ENCODE peak calls at places on chromosomes 12 and 14, in four cellular contexts. One of them, this sample, is unnamed.
A peak's percentile ranks its signal among the peaks of the same experiment; 100 is the strongest.

GRCh38 chr14:37340353-37340752 is 142.6 kb downstream of the MIPOL1 start:
- DNase-seq in H1: no peak
- DNase-seq in HepG2: peak; percentile 39
- DNase-seq in K562: no peak
- DNase-seq in this sample: no peak

GRCh38 chr14:75711796-75712211 is 50.8 kb downstream of the TTLL5 start:
- DNase-seq in H1: peak; percentile 10
- DNase-seq in HepG2: peak; percentile 96
- DNase-seq in K562: no peak
- DNase-seq in this sample: peak; percentile 40

GRCh38 chr12:124744659-124745467 is 118.8 kb downstream of the SCARB1 start:
- DNase-seq in H1: no peak
- DNase-seq in HepG2: peak; percentile 78
- DNase-seq in K562: peak; percentile 98
- DNase-seq in this sample: peak; percentile 48

GRCh38 chr12:9345163-9345562 is 137.0 kb upstream of the PZP start:
- DNase-seq in H1: no peak
- DNase-seq in HepG2: no peak
- DNase-seq in K562: no peak
- DNase-seq in this sample: no peak

GRCh38 chr12:65878540-65878939 is 54.3 kb downstream of the HMGA2 start:
- DNase-seq in H1: no peak
- DNase-seq in HepG2: no peak
- DNase-seq in K562: no peak
- DNase-seq in this sample: no peak

GRCh38 chr14:61438860-61439765 is 117.7 kb downstream of the PRKCH start:
- DNase-seq in H1: no peak
- DNase-seq in HepG2: peak; percentile 85
- DNase-seq in K562: no peak
- DNase-seq in this sample: peak; percentile 90

GRCh38 chr14:58280954-58281787 is 17.2 kb upstream of the ARID4A start:
- DNase-seq in H1: no peak
- DNase-seq in HepG2: no peak
- DNase-seq in K562: peak; percentile 25
- DNase-seq in this sample: peak; percentile 27

GRCh38 chr14:24692382-24693352 is 58.7 kb upstream of the GZMB start:
- DNase-seq in H1: no peak
- DNase-seq in HepG2: no peak
- DNase-seq in K562: no peak
- DNase-seq in this sample: no peak

GRCh38 chr12:116694653-116695463 is 43.0 kb downstream of the SPRING1 start:
- DNase-seq in H1: no peak
- DNase-seq in HepG2: no peak
- DNase-seq in K562: no peak
- DNase-seq in this sample: no peak

GRCh38 chr14:64080452-64080851 is 213.7 kb downstream of the ESR2 start:
- DNase-seq in H1: no peak
- DNase-seq in HepG2: no peak
- DNase-seq in K562: no peak
- DNase-seq in this sample: no peak

GRCh38 chr14:61564623-61565091 is 130.7 kb upstream of the HIF1A start:
- DNase-seq in H1: no peak
- DNase-seq in HepG2: peak; percentile 44
- DNase-seq in K562: peak; percentile 17
- DNase-seq in this sample: no peak

GRCh38 chr12:103965255-103965589 is 450 bp upstream of the TDG start:
- DNase-seq in H1: no peak
- DNase-seq in HepG2: no peak
- DNase-seq in K562: no peak
- DNase-seq in this sample: no peak

GRCh38 chr12:59596232-59597143 is 659 bp downstream of the SLC16A7 start:
- DNase-seq in H1: no peak
- DNase-seq in HepG2: peak; percentile 16
- DNase-seq in K562: no peak
- DNase-seq in this sample: peak; percentile 35

GRCh38 chr12:33427071-33427470 is 12.5 kb downstream of the SYT10 start:
- DNase-seq in H1: no peak
- DNase-seq in HepG2: peak; percentile 18
- DNase-seq in K562: no peak
- DNase-seq in this sample: no peak

GRCh38 chr12:108689314-108690190 is 41.8 kb downstream of the CORO1C start:
- DNase-seq in H1: no peak
- DNase-seq in HepG2: peak; percentile 89
- DNase-seq in K562: peak; percentile 64
- DNase-seq in this sample: no peak

GRCh38 chr12:66398931-66399625 is 96.8 kb downstream of the HELB start:
- DNase-seq in H1: no peak
- DNase-seq in HepG2: no peak
- DNase-seq in K562: no peak
- DNase-seq in this sample: no peak

GRCh38 chr14:89952581-89952980 is 1.9 kb downstream of the EFCAB11 start:
- DNase-seq in H1: no peak
- DNase-seq in HepG2: no peak
- DNase-seq in K562: no peak
- DNase-seq in this sample: no peak

GRCh38 chr12:49893753-49894752 is 9.6 kb downstream of the FAIM2 start:
- DNase-seq in H1: no peak
- DNase-seq in HepG2: no peak
- DNase-seq in K562: no peak
- DNase-seq in this sample: no peak

GRCh38 chr12:62713723-62714122 is 221.2 kb downstream of the PPM1H start:
- DNase-seq in H1: no peak
- DNase-seq in HepG2: no peak
- DNase-seq in K562: no peak
- DNase-seq in this sample: no peak

GRCh38 chr14:42715316-42715715 is 1108.6 kb downstream of the LRFN5 start:
- DNase-seq in H1: no peak
- DNase-seq in HepG2: no peak
- DNase-seq in K562: no peak
- DNase-seq in this sample: no peak

GRCh38 chr14:52013984-52014600 is 24.7 kb downstream of the RTRAF start:
- DNase-seq in H1: no peak
- DNase-seq in HepG2: no peak
- DNase-seq in K562: peak; percentile 21
- DNase-seq in this sample: no peak

GRCh38 chr12:45543887-45544286 is 185.6 kb upstream of the ARID2 start:
- DNase-seq in H1: peak; percentile 23
- DNase-seq in HepG2: peak; percentile 53
- DNase-seq in K562: peak; percentile 45
- DNase-seq in this sample: peak; percentile 56

GRCh38 chr12:97140355-97140754 is 233.3 kb downstream of the NEDD1 start:
- DNase-seq in H1: no peak
- DNase-seq in HepG2: no peak
- DNase-seq in K562: no peak
- DNase-seq in this sample: peak; percentile 11

GRCh38 chr14:32230695-32231280 is 27.7 kb upstream of the RNU6-8 start:
- DNase-seq in H1: no peak
- DNase-seq in HepG2: no peak
- DNase-seq in K562: no peak
- DNase-seq in this sample: no peak

GRCh38 chr12:65306603-65307501 is 28.4 kb downstream of the MSRB3 start:
- DNase-seq in H1: no peak
- DNase-seq in HepG2: peak; percentile 37
- DNase-seq in K562: no peak
- DNase-seq in this sample: no peak

GRCh38 chr14:99217066-99217465 is 54.9 kb downstream of the BCL11B start:
- DNase-seq in H1: no peak
- DNase-seq in HepG2: no peak
- DNase-seq in K562: no peak
- DNase-seq in this sample: no peak

GRCh38 chr14:75123991-75124390 is 2.9 kb downstream of the NEK9 start:
- DNase-seq in H1: no peak
- DNase-seq in HepG2: no peak
- DNase-seq in K562: peak; percentile 38
- DNase-seq in this sample: no peak

GRCh38 chr14:55514819-55515470 is 65.1 kb upstream of the KTN1 start:
- DNase-seq in H1: no peak
- DNase-seq in HepG2: no peak
- DNase-seq in K562: no peak
- DNase-seq in this sample: no peak

GRCh38 chr12:122282066-122282465 is 15.8 kb upstream of the VPS33A start:
- DNase-seq in H1: no peak
- DNase-seq in HepG2: no peak
- DNase-seq in K562: no peak
- DNase-seq in this sample: no peak

GRCh38 chr12:10618338-10618987 is 5.1 kb upstream of the MAGOHB start:
- DNase-seq in H1: no peak
- DNase-seq in HepG2: no peak
- DNase-seq in K562: peak; percentile 6
- DNase-seq in this sample: no peak

GRCh38 chr14:100692256-100692655 is 34.4 kb upstream of the DLK1 start:
- DNase-seq in H1: no peak
- DNase-seq in HepG2: no peak
- DNase-seq in K562: no peak
- DNase-seq in this sample: no peak

GRCh38 chr14:67396381-67396965 is 15.5 kb downstream of the PLEK2 start:
- DNase-seq in H1: no peak
- DNase-seq in HepG2: no peak
- DNase-seq in K562: no peak
- DNase-seq in this sample: no peak

DNA sequence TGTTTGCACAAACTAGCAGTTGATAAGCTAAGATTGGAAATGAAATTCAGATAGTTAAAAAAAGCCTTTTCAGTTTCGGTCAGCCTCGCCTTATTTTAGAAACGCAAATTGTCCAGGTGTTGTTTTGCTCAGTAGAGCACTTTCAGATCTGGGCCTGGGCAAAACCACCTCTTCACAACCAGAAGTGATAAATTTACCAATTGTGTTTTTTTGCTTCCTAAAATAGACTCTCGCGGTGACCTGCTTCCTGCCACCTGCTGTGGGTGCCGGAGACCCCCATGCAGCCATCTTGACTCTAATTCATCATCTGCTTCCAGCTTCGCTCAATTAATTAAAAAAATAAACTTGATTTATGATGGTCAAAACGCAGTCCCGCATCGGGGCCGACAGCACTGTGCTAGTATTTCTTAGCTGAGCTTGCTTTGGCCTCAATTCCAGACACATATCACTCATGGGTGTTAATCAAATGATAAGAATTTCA is 335.6 kb downstream of the TMEM121 start:
- DNase-seq in H1: no peak
- DNase-seq in HepG2: no peak
- DNase-seq in K562: no peak
- DNase-seq in this sample: peak; percentile 88
- TF ChIP-seq BRCA1 in H1: no peak
- TF ChIP-seq BRCA1 in HepG2: no peak
- TF ChIP-seq BRCA1 in K562: no peak
- TF ChIP-seq BRCA1 in this sample: peak; percentile 23

GRCh38 chr14:106309423-106309822 is 783.0 kb downstream of the TMEM121 start:
- DNase-seq in H1: no peak
- DNase-seq in HepG2: no peak
- DNase-seq in K562: no peak
- DNase-seq in this sample: peak; percentile 12

DNA sequence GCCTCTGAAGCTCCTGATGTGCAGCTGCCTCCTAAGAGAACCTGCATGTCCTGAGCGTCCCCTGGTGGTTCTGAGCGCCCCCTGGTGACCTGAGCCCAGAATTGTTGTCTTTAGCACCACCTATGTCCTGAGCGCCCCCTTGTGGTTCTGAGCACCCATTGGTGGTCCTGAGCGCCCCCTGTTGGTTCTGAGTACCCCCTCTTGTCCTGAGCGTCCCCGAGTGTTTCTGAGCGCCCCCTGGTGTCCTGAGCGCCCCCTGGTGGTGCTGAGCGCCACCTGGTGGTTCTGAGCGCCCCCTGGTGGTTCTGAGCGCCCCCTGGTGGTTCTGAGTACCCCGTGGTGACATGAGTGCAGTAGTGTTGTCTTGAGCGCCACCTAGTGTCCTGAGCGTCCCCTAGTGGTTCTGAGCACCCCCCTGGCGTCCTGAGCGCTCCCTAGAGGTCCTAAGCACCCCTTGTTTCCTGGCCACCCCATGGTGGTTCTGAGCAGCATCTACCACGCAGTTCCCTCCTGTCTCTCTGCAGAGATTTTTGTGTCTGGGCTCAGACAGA is 782.5 kb downstream of the TMEM121 start:
- DNase-seq in H1: no peak
- DNase-seq in HepG2: peak; percentile 35
- DNase-seq in K562: peak; percentile 59
- DNase-seq in this sample: peak; percentile 83
- TF ChIP-seq BRCA1 in H1: no peak
- TF ChIP-seq BRCA1 in HepG2: no peak
- TF ChIP-seq BRCA1 in K562: no peak
- TF ChIP-seq BRCA1 in this sample: no peak

GRCh38 chr12:42360747-42361403 is 34.9 kb downstream of the PPHLN1 start:
- DNase-seq in H1: no peak
- DNase-seq in HepG2: no peak
- DNase-seq in K562: no peak
- DNase-seq in this sample: no peak
- TF ChIP-seq BRCA1 in H1: no peak
- TF ChIP-seq BRCA1 in HepG2: no peak
- TF ChIP-seq BRCA1 in K562: no peak
- TF ChIP-seq BRCA1 in this sample: no peak

GRCh38 chr14:27528328-27528727 is 930.5 kb upstream of the NOVA1 start:
- DNase-seq in H1: no peak
- DNase-seq in HepG2: peak; percentile 21
- DNase-seq in K562: no peak
- DNase-seq in this sample: no peak
- TF ChIP-seq BRCA1 in H1: no peak
- TF ChIP-seq BRCA1 in HepG2: no peak
- TF ChIP-seq BRCA1 in K562: no peak
- TF ChIP-seq BRCA1 in this sample: no peak

GRCh38 chr12:15690320-15690719 is 98.9 kb downstream of the EPS8 start:
- DNase-seq in H1: no peak
- DNase-seq in HepG2: no peak
- DNase-seq in K562: no peak
- DNase-seq in this sample: no peak

GRCh38 chr12:15688838-15689237 is 100.3 kb downstream of the EPS8 start:
- DNase-seq in H1: no peak
- DNase-seq in HepG2: no peak
- DNase-seq in K562: no peak
- DNase-seq in this sample: no peak

GRCh38 chr12:15689751-15690191 is 99.4 kb downstream of the EPS8 start:
- DNase-seq in H1: no peak
- DNase-seq in HepG2: peak; percentile 6
- DNase-seq in K562: no peak
- DNase-seq in this sample: no peak

GRCh38 chr12:15691372-15691771 is 97.8 kb downstream of the EPS8 start:
- DNase-seq in H1: no peak
- DNase-seq in HepG2: no peak
- DNase-seq in K562: no peak
- DNase-seq in this sample: no peak

GRCh38 chr12:15693233-15693911 is 95.8 kb downstream of the EPS8 start:
- DNase-seq in H1: no peak
- DNase-seq in HepG2: no peak
- DNase-seq in K562: no peak
- DNase-seq in this sample: no peak
- TF ChIP-seq BRCA1 in H1: no peak
- TF ChIP-seq BRCA1 in HepG2: no peak
- TF ChIP-seq BRCA1 in K562: no peak
- TF ChIP-seq BRCA1 in this sample: no peak

GRCh38 chr14:70036665-70037064 is 152.1 kb downstream of the SLC8A3 start:
- DNase-seq in H1: no peak
- DNase-seq in HepG2: peak; percentile 42
- DNase-seq in K562: no peak
- DNase-seq in this sample: no peak
- TF ChIP-seq BRCA1 in H1: no peak
- TF ChIP-seq BRCA1 in HepG2: no peak
- TF ChIP-seq BRCA1 in K562: no peak
- TF ChIP-seq BRCA1 in this sample: no peak

GRCh38 chr14:94088516-94088915 is 7.4 kb downstream of the IFI27L1 start:
- DNase-seq in H1: no peak
- DNase-seq in HepG2: no peak
- DNase-seq in K562: no peak
- DNase-seq in this sample: no peak
- TF ChIP-seq BRCA1 in H1: no peak
- TF ChIP-seq BRCA1 in HepG2: no peak
- TF ChIP-seq BRCA1 in K562: no peak
- TF ChIP-seq BRCA1 in this sample: no peak

This sample was measured in GM12878.